ENCODE peak calls at places on chromosomes 11 and 22, in eight cellular contexts. L is HTR-8/SVneo; A is HT1080; X is GM12865; Y is D341Med; R is NCI-H1092; W is CD4-positive, alpha-beta memory T cell; U is dorsolateral prefrontal cortex. D is an unnamed sample.

GRCh38 chr11:126510621-126511370 is 155.3 kb downstream of the ST3GAL4 start:
- DNase-seq in X (no peak), U (no peak), R (no peak), W (no peak), A (no peak), L (no peak), Y (no peak), D (no peak)

GRCh38 chr11:76419896-76420295 is 24.9 kb upstream of the EMSY start:
- DNase-seq in L (peak; percentile 30), X (peak; percentile 33), Y (peak; percentile 57), A (no peak), R (no peak), W (no peak), U (no peak), D (no peak)

GRCh38 chr11:103079833-103080232 is 12.1 kb downstream of the DCUN1D5 start:
- DNase-seq in U (no peak), X (no peak), Y (no peak), W (no peak), L (no peak), A (no peak), R (no peak), D (no peak)

GRCh38 chr22:35330258-35330861 is 30.7 kb downstream of the TOM1 start:
- DNase-seq in X (peak; percentile 49), Y (no peak), L (no peak), R (no peak), A (peak; percentile 64), U (no peak), W (peak; percentile 76), D (peak; percentile 47)

GRCh38 chr11:65551572-65552398 is 6.4 kb downstream of the LTBP3 start:
- DNase-seq in L (no peak), R (peak; percentile 83), A (peak; percentile 40), X (peak; percentile 84), U (no peak), Y (peak; percentile 76), W (peak; percentile 62), D (no peak)

GRCh38 chr11:96256604-96257003 is 86.4 kb downstream of the MAML2 start:
- DNase-seq in R (no peak), U (no peak), W (no peak), A (no peak), L (no peak), X (peak; percentile 38), Y (no peak), D (no peak)

GRCh38 chr22:45318168-45318557 is 8.4 kb downstream of the FAM118A start:
- DNase-seq in R (peak; percentile 31), Y (no peak), A (peak; percentile 54), X (peak; percentile 87), W (peak; percentile 97), U (peak; percentile 64), L (no peak), D (peak; percentile 72)

GRCh38 chr11:612201-612960 is 3.4 kb downstream of the IRF7 start:
- DNase-seq in R (no peak), U (no peak), X (peak; percentile 64), Y (peak; percentile 76), W (peak; percentile 45), A (no peak), L (peak; percentile 36), D (peak; percentile 24)

GRCh38 chr11:88012456-88012855 is 162.8 kb downstream of the RAB38 start:
- DNase-seq in A (no peak), W (no peak), U (no peak), X (no peak), R (no peak), L (no peak), Y (peak; percentile 11), D (no peak)

GRCh38 chr11:116529681-116530080 is 243.1 kb downstream of the BUD13 start:
- DNase-seq in W (no peak), R (no peak), X (no peak), A (no peak), U (no peak), Y (no peak), L (no peak), D (no peak)

GRCh38 chr11:84645988-84646689 is 981.0 kb downstream of the DLG2 start:
- DNase-seq in Y (no peak), W (no peak), U (no peak), L (no peak), R (no peak), A (no peak), X (no peak), D (no peak)

GRCh38 chr11:3134218-3134621 is 30.9 kb downstream of the OSBPL5 start:
- DNase-seq in X (no peak), L (no peak), Y (no peak), U (no peak), W (no peak), A (no peak), R (no peak), D (no peak)

GRCh38 chr11:122398851-122399250 is 256.7 kb upstream of the UBASH3B start:
- DNase-seq in U (no peak), R (no peak), A (no peak), X (peak; percentile 10), L (no peak), Y (no peak), W (no peak), D (no peak)

GRCh38 chr11:61650781-61651571 is 29.2 kb upstream of the DAGLA start:
- DNase-seq in X (no peak), R (no peak), A (no peak), L (no peak), U (no peak), W (no peak), Y (no peak), D (no peak)

GRCh38 chr11:22634897-22635629 is 9.4 kb upstream of the FANCF start:
- DNase-seq in X (no peak), U (no peak), Y (no peak), A (peak; percentile 15), R (no peak), L (no peak), W (no peak), D (no peak)

GRCh38 chr22:46031066-46031465 is 54.1 kb upstream of the WNT7B start:
- DNase-seq in U (peak; percentile 24), L (no peak), W (no peak), A (no peak), R (no peak), Y (no peak), X (no peak), D (no peak)

GRCh38 chr11:63680842-63681207 is 475 bp upstream of the RTN3 start:
- DNase-seq in Y (peak; percentile 47), U (peak; percentile 59), L (peak; percentile 27), R (peak; percentile 42), A (no peak), X (peak; percentile 31), W (peak; percentile 47), D (no peak)

GRCh38 chr11:109960831-109961230 is 132.4 kb upstream of the ZC3H12C start:
- DNase-seq in A (no peak), Y (no peak), X (no peak), L (no peak), R (no peak), W (no peak), U (no peak), D (no peak)

D was measured in naive thymus-derived CD4-positive, alpha-beta T cell.